ENCODE peak calls at places on chromosome 19, in seven cellular contexts. M is fibroblast of pulmonary artery, D is HFFc6, P is Peyer's patch, T is upper lobe of left lung, Z is AG09309, G is glutamatergic neuron. C is an unnamed sample.

GRCh38 chr19:1019980-1020867 is 699 bp downstream of the TMEM259 start:
- DNase-seq in M (no peak), Z (no peak), D (no peak), G (no peak), P (peak; percentile 64), T (no peak), C (no peak)

GRCh38 chr19:3012522-3013260 is 16.4 kb downstream of the TLE2 start:
- DNase-seq in D (no peak), G (no peak), T (no peak), Z (no peak), M (no peak), P (no peak), C (no peak)

GRCh38 chr19:18167975-18168645 is 5.5 kb upstream of the IFI30 start:
- DNase-seq in T (peak; percentile 67), G (peak; percentile 73), P (peak; percentile 64), M (peak; percentile 40), D (peak; percentile 24), Z (no peak), C (peak; percentile 39)

GRCh38 chr19:55005684-55006488 is 32.2 kb downstream of the GP6 start:
- DNase-seq in Z (no peak), D (no peak), P (no peak), T (no peak), G (no peak), M (no peak), C (peak; percentile 55)

GRCh38 chr19:52991021-52991420 is 22.7 kb upstream of the ERVV-1 start:
- DNase-seq in M (no peak), Z (no peak), G (no peak), D (no peak), P (no peak), T (no peak), C (peak; percentile 75)

GRCh38 chr19:5727453-5728050 is 7.1 kb downstream of the CATSPERD start:
- DNase-seq in Z (no peak), P (no peak), M (no peak), G (no peak), T (no peak), D (no peak), C (no peak)

GRCh38 chr19:54357381-54357780 is 7.3 kb downstream of the LAIR1 start:
- DNase-seq in Z (no peak), T (no peak), P (no peak), D (no peak), G (no peak), M (no peak), C (no peak)

GRCh38 chr19:5850743-5851293 is 431 bp downstream of the FUT3 start:
- DNase-seq in M (peak; percentile 75), D (peak; percentile 32), P (peak; percentile 63), T (peak; percentile 89), Z (no peak), G (no peak), C (peak; percentile 65)

GRCh38 chr19:18044825-18045304 is 36.9 kb downstream of the ARRDC2 start:
- DNase-seq in G (peak; percentile 23), P (peak; percentile 73), D (peak; percentile 35), T (peak; percentile 89), Z (peak; percentile 38), M (peak; percentile 66), C (peak; percentile 90)

GRCh38 chr19:17404621-17405249 is 695 bp downstream of the BST2 start:
- DNase-seq in D (no peak), Z (no peak), M (no peak), T (no peak), P (no peak), G (no peak), C (no peak)

GRCh38 chr19:36046443-36047050 is 7.5 kb downstream of the THAP8 start:
- DNase-seq in Z (no peak), D (no peak), M (peak; percentile 72), G (no peak), T (no peak), P (no peak), C (peak; percentile 30)

GRCh38 chr19:1486720-1487575 is 3.2 kb downstream of the PCSK4 start:
- DNase-seq in T (no peak), G (no peak), D (no peak), Z (no peak), P (no peak), M (no peak), C (no peak)

GRCh38 chr19:42216653-42217521 is 590 bp downstream of the DEDD2 start:
- DNase-seq in P (peak; percentile 68), M (peak; percentile 24), T (peak; percentile 48), D (peak; percentile 20), G (peak; percentile 58), Z (no peak), C (peak; percentile 34)

GRCh38 chr19:7554990-7555864 is 19.7 kb downstream of the PNPLA6 start:
- DNase-seq in T (no peak), Z (no peak), P (no peak), D (no peak), M (no peak), G (peak; percentile 62), C (no peak)

GRCh38 chr19:51398096-51398704 is 7.8 kb upstream of the C19orf84 start:
- DNase-seq in G (no peak), T (no peak), P (no peak), D (peak; percentile 50), M (peak; percentile 37), Z (no peak), C (peak; percentile 20)

GRCh38 chr19:40803857-40804782 is 5.1 kb downstream of the EGLN2 start:
- DNase-seq in Z (no peak), P (peak; percentile 72), T (peak; percentile 91), D (no peak), M (no peak), G (no peak), C (no peak)

GRCh38 chr19:2053601-2054389 is 2.8 kb upstream of the MKNK2 start:
- DNase-seq in D (no peak), M (peak; percentile 95), G (no peak), T (peak; percentile 84), P (no peak), Z (no peak), C (peak; percentile 92)

GRCh38 chr19:1618157-1619093 is 13.2 kb upstream of the UQCR11 start:
- DNase-seq in T (no peak), P (peak; percentile 63), M (peak; percentile 23), G (no peak), D (peak; percentile 14), Z (no peak), C (peak; percentile 5)

GRCh38 chr19:38838208-38838985 is 6.8 kb upstream of the ECH1 start:
- DNase-seq in Z (no peak), M (no peak), G (no peak), P (no peak), D (peak; percentile 42), T (peak; percentile 41), C (no peak)

GRCh38 chr19:21158523-21159135 is 16.8 kb downstream of the ZNF431 start:
- DNase-seq in Z (no peak), G (no peak), P (no peak), M (peak; percentile 69), T (no peak), D (peak; percentile 32), C (peak; percentile 20)

GRCh38 chr19:5624154-5624663 is 1.3 kb downstream of the SAFB start:
- DNase-seq in G (peak; percentile 31), Z (no peak), M (peak; percentile 48), P (peak; percentile 58), T (peak; percentile 39), D (peak; percentile 32), C (peak; percentile 61)

GRCh38 chr19:3670796-3671679 is 29.2 kb downstream of the PIP5K1C start:
- DNase-seq in Z (no peak), P (peak; percentile 60), G (no peak), D (peak; percentile 55), M (peak; percentile 89), T (peak; percentile 66), C (peak; percentile 80)

GRCh38 chr19:44641460-44641859 is 2.2 kb upstream of the PVR start:
- DNase-seq in G (no peak), T (no peak), Z (no peak), M (no peak), D (no peak), P (no peak), C (no peak)
- TF ChIP-seq CTCF in G (no peak), T (no peak), Z (no peak), M (no peak), D (no peak), P (no peak), C (no peak)

GRCh38 chr19:11204076-11204602 is 6.8 kb upstream of the KANK2 start:
- DNase-seq in G (no peak), D (no peak), M (no peak), P (no peak), T (no peak), Z (no peak), C (no peak)

GRCh38 chr19:11202488-11203193 is 5.3 kb upstream of the KANK2 start:
- DNase-seq in P (no peak), G (no peak), T (no peak), Z (no peak), D (no peak), M (no peak), C (no peak)

GRCh38 chr19:11204943-11205349 is 7.6 kb upstream of the KANK2 start:
- DNase-seq in Z (no peak), P (no peak), D (no peak), G (no peak), T (no peak), M (no peak), C (no peak)

GRCh38 chr19:11201791-11202190 is 4.4 kb upstream of the KANK2 start:
- DNase-seq in P (no peak), M (no peak), G (no peak), D (no peak), Z (no peak), T (no peak), C (no peak)

GRCh38 chr19:11203194-11204075 is 6.1 kb upstream of the KANK2 start:
- DNase-seq in T (peak; percentile 61), Z (peak; percentile 67), G (peak; percentile 69), M (peak; percentile 82), P (peak; percentile 67), D (peak; percentile 93), C (peak; percentile 95)
- TF ChIP-seq CTCF in T (peak; percentile 81), Z (peak; percentile 97), G (peak; percentile 64), M (peak; percentile 70), P (peak; percentile 70), D (peak; percentile 97), C (peak; percentile 88)

GRCh38 chr19:43430142-43430710 is 15.5 kb downstream of the TEX101 start:
- DNase-seq in M (no peak), T (no peak), Z (no peak), D (peak; percentile 38), P (no peak), G (no peak), C (no peak)
- TF ChIP-seq CTCF in M (peak; percentile 9), T (no peak), Z (no peak), D (peak; percentile 70), P (no peak), G (peak; percentile 23), C (no peak)

DNA sequence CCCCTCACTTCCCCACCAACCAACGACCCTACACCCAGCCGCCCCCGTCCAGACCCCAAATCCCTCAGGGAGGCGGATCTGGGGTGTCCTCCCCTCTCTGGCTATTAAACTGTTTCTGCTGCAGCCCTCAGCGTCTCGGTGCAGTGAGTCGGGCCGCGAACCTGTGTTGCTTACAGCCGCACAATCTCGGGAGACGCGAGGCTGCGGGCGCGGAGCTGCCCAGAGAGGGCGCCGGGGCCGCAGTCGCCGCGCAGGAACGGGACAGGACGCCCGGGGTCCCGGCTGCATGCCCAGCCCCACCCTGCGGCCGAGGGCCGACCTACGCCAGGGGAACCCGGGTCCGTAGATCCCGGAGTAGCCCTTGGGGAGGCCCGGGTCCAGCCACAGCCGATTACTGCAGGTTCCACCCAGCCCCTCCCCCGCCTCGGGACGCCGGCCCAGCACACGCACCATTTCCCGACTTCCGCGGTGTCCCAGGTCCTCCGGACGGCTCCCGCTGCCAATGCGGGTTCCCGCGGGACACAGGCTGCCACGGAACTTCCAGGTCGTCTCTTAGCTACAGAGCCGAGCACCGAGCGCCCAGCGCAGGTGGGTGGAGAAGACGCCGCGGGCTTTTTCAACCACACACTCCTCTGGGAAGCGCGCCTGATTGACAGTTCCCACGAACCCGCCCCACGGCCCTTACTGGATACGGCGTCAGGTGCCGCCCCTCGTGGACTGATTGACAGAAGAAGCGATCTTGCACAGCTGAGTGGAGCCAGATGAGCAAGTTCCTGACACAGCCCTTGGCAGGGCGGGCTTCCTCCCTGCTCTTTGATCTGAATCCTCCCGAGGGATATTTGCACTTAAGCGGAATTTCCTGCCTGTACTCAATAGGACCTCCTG is at the start of gene ZNF799:
- DNase-seq in M (peak; percentile 98), P (peak; percentile 98), G (peak; percentile 93), Z (peak; percentile 80), T (peak; percentile 99), D (peak; percentile 95), C (peak; percentile 96)
- TF ChIP-seq CTCF in M (no peak), P (no peak), G (no peak), Z (no peak), T (peak; percentile 38), D (peak; percentile 21), C (no peak)

C was measured in fibroblast of villous mesenchyme.